ENCODE peak calls at places on chromosomes 2 and 18, in ten cellular contexts. One of them, this sample, is unnamed.

GRCh38 chr18:3931013-3931315 is 481.0 kb downstream of the TGIF1 start:
- DNase-seq in CD8-positive, alpha-beta T cell: no peak
- DNase-seq in activated naive CD8-positive, alpha-beta T cell treated with anti-CD3 and anti-CD28 coated beads, Interleukin-2, amount 50 U/mL, for 16 hours: no peak
- DNase-seq in tibial nerve: no peak
- DNase-seq in activated CD4-positive, alpha-beta T cell treated with anti-CD3 and anti-CD28 coated beads, Interleukin-2, amount 50 U/mL, for 1 hour: no peak
- DNase-seq in Daoy: no peak
- DNase-seq in naive B cell: no peak
- DNase-seq in left cardiac atrium: no peak
- DNase-seq in NCI-H2171: no peak
- DNase-seq in substantia nigra: no peak
- DNase-seq in this sample: no peak

GRCh38 chr2:64838817-64839216 is 150.4 kb upstream of the SLC1A4 start:
- DNase-seq in Daoy: peak
- DNase-seq in naive B cell: no peak
- DNase-seq in tibial nerve: no peak
- DNase-seq in activated CD4-positive, alpha-beta T cell treated with anti-CD3 and anti-CD28 coated beads, Interleukin-2, amount 50 U/mL, for 1 hour: no peak
- DNase-seq in substantia nigra: no peak
- DNase-seq in CD8-positive, alpha-beta T cell: no peak
- DNase-seq in activated naive CD8-positive, alpha-beta T cell treated with anti-CD3 and anti-CD28 coated beads, Interleukin-2, amount 50 U/mL, for 16 hours: no peak
- DNase-seq in left cardiac atrium: peak
- DNase-seq in NCI-H2171: no peak
- DNase-seq in this sample: peak

GRCh38 chr2:216287251-216287650 is 85.0 kb downstream of the MARCHF4 start:
- DNase-seq in CD8-positive, alpha-beta T cell: no peak
- DNase-seq in activated CD4-positive, alpha-beta T cell treated with anti-CD3 and anti-CD28 coated beads, Interleukin-2, amount 50 U/mL, for 1 hour: no peak
- DNase-seq in activated naive CD8-positive, alpha-beta T cell treated with anti-CD3 and anti-CD28 coated beads, Interleukin-2, amount 50 U/mL, for 16 hours: no peak
- DNase-seq in substantia nigra: no peak
- DNase-seq in naive B cell: no peak
- DNase-seq in tibial nerve: no peak
- DNase-seq in NCI-H2171: no peak
- DNase-seq in left cardiac atrium: no peak
- DNase-seq in Daoy: peak
- DNase-seq in this sample: no peak

GRCh38 chr2:175742367-175742766 is 259.7 kb downstream of the LNPK start:
- DNase-seq in Daoy: peak
- DNase-seq in activated CD4-positive, alpha-beta T cell treated with anti-CD3 and anti-CD28 coated beads, Interleukin-2, amount 50 U/mL, for 1 hour: no peak
- DNase-seq in naive B cell: no peak
- DNase-seq in tibial nerve: no peak
- DNase-seq in activated naive CD8-positive, alpha-beta T cell treated with anti-CD3 and anti-CD28 coated beads, Interleukin-2, amount 50 U/mL, for 16 hours: no peak
- DNase-seq in CD8-positive, alpha-beta T cell: no peak
- DNase-seq in NCI-H2171: no peak
- DNase-seq in substantia nigra: no peak
- DNase-seq in left cardiac atrium: no peak
- DNase-seq in this sample: peak

GRCh38 chr2:121489284-121489683 is 41.4 kb upstream of the RNU4ATAC start:
- DNase-seq in left cardiac atrium: no peak
- DNase-seq in activated CD4-positive, alpha-beta T cell treated with anti-CD3 and anti-CD28 coated beads, Interleukin-2, amount 50 U/mL, for 1 hour: no peak
- DNase-seq in tibial nerve: no peak
- DNase-seq in CD8-positive, alpha-beta T cell: no peak
- DNase-seq in NCI-H2171: no peak
- DNase-seq in activated naive CD8-positive, alpha-beta T cell treated with anti-CD3 and anti-CD28 coated beads, Interleukin-2, amount 50 U/mL, for 16 hours: no peak
- DNase-seq in Daoy: no peak
- DNase-seq in substantia nigra: no peak
- DNase-seq in naive B cell: no peak
- DNase-seq in this sample: peak

GRCh38 chr18:28588884-28589549 is 412.1 kb upstream of the CDH2 start:
- DNase-seq in CD8-positive, alpha-beta T cell: no peak
- DNase-seq in naive B cell: no peak
- DNase-seq in substantia nigra: no peak
- DNase-seq in activated CD4-positive, alpha-beta T cell treated with anti-CD3 and anti-CD28 coated beads, Interleukin-2, amount 50 U/mL, for 1 hour: no peak
- DNase-seq in Daoy: no peak
- DNase-seq in left cardiac atrium: no peak
- DNase-seq in tibial nerve: no peak
- DNase-seq in NCI-H2171: no peak
- DNase-seq in activated naive CD8-positive, alpha-beta T cell treated with anti-CD3 and anti-CD28 coated beads, Interleukin-2, amount 50 U/mL, for 16 hours: no peak
- DNase-seq in this sample: peak

GRCh38 chr2:150485871-150486538 is 1.5 kb downstream of the RND3 start:
- DNase-seq in Daoy: peak
- DNase-seq in left cardiac atrium: peak
- DNase-seq in CD8-positive, alpha-beta T cell: no peak
- DNase-seq in NCI-H2171: peak
- DNase-seq in activated CD4-positive, alpha-beta T cell treated with anti-CD3 and anti-CD28 coated beads, Interleukin-2, amount 50 U/mL, for 1 hour: no peak
- DNase-seq in tibial nerve: peak
- DNase-seq in naive B cell: no peak
- DNase-seq in substantia nigra: no peak
- DNase-seq in activated naive CD8-positive, alpha-beta T cell treated with anti-CD3 and anti-CD28 coated beads, Interleukin-2, amount 50 U/mL, for 16 hours: no peak
- DNase-seq in this sample: peak

GRCh38 chr2:10286216-10287037 is 16.3 kb upstream of the HPCAL1 start:
- DNase-seq in activated CD4-positive, alpha-beta T cell treated with anti-CD3 and anti-CD28 coated beads, Interleukin-2, amount 50 U/mL, for 1 hour: no peak
- DNase-seq in CD8-positive, alpha-beta T cell: no peak
- DNase-seq in substantia nigra: peak
- DNase-seq in left cardiac atrium: no peak
- DNase-seq in activated naive CD8-positive, alpha-beta T cell treated with anti-CD3 and anti-CD28 coated beads, Interleukin-2, amount 50 U/mL, for 16 hours: no peak
- DNase-seq in tibial nerve: no peak
- DNase-seq in NCI-H2171: no peak
- DNase-seq in naive B cell: no peak
- DNase-seq in Daoy: no peak
- DNase-seq in this sample: no peak

GRCh38 chr18:24631238-24632025 is 171.0 kb downstream of the HRH4 start:
- DNase-seq in activated CD4-positive, alpha-beta T cell treated with anti-CD3 and anti-CD28 coated beads, Interleukin-2, amount 50 U/mL, for 1 hour: no peak
- DNase-seq in left cardiac atrium: peak
- DNase-seq in CD8-positive, alpha-beta T cell: no peak
- DNase-seq in Daoy: peak
- DNase-seq in NCI-H2171: no peak
- DNase-seq in activated naive CD8-positive, alpha-beta T cell treated with anti-CD3 and anti-CD28 coated beads, Interleukin-2, amount 50 U/mL, for 16 hours: no peak
- DNase-seq in substantia nigra: no peak
- DNase-seq in naive B cell: no peak
- DNase-seq in tibial nerve: no peak
- DNase-seq in this sample: peak

GRCh38 chr2:18430996-18431748 is 129.3 kb downstream of the RDH14 start:
- DNase-seq in Daoy: no peak
- DNase-seq in left cardiac atrium: no peak
- DNase-seq in CD8-positive, alpha-beta T cell: no peak
- DNase-seq in substantia nigra: no peak
- DNase-seq in activated naive CD8-positive, alpha-beta T cell treated with anti-CD3 and anti-CD28 coated beads, Interleukin-2, amount 50 U/mL, for 16 hours: no peak
- DNase-seq in tibial nerve: no peak
- DNase-seq in NCI-H2171: no peak
- DNase-seq in naive B cell: no peak
- DNase-seq in activated CD4-positive, alpha-beta T cell treated with anti-CD3 and anti-CD28 coated beads, Interleukin-2, amount 50 U/mL, for 1 hour: no peak
- DNase-seq in this sample: no peak

GRCh38 chr2:161552015-161552414 is 72.2 kb upstream of the SLC4A10 start:
- DNase-seq in left cardiac atrium: no peak
- DNase-seq in tibial nerve: no peak
- DNase-seq in activated naive CD8-positive, alpha-beta T cell treated with anti-CD3 and anti-CD28 coated beads, Interleukin-2, amount 50 U/mL, for 16 hours: no peak
- DNase-seq in substantia nigra: no peak
- DNase-seq in Daoy: no peak
- DNase-seq in naive B cell: no peak
- DNase-seq in NCI-H2171: no peak
- DNase-seq in activated CD4-positive, alpha-beta T cell treated with anti-CD3 and anti-CD28 coated beads, Interleukin-2, amount 50 U/mL, for 1 hour: no peak
- DNase-seq in CD8-positive, alpha-beta T cell: no peak
- DNase-seq in this sample: no peak

GRCh38 chr2:129906861-129907235 is 72.6 kb upstream of the RAB6C start:
- DNase-seq in left cardiac atrium: no peak
- DNase-seq in tibial nerve: no peak
- DNase-seq in naive B cell: no peak
- DNase-seq in activated naive CD8-positive, alpha-beta T cell treated with anti-CD3 and anti-CD28 coated beads, Interleukin-2, amount 50 U/mL, for 16 hours: no peak
- DNase-seq in NCI-H2171: no peak
- DNase-seq in substantia nigra: no peak
- DNase-seq in CD8-positive, alpha-beta T cell: peak
- DNase-seq in Daoy: no peak
- DNase-seq in activated CD4-positive, alpha-beta T cell treated with anti-CD3 and anti-CD28 coated beads, Interleukin-2, amount 50 U/mL, for 1 hour: no peak
- DNase-seq in this sample: no peak

GRCh38 chr2:239688840-239689239 is 288.0 kb upstream of the HDAC4 start:
- DNase-seq in substantia nigra: no peak
- DNase-seq in left cardiac atrium: no peak
- DNase-seq in Daoy: no peak
- DNase-seq in NCI-H2171: no peak
- DNase-seq in CD8-positive, alpha-beta T cell: no peak
- DNase-seq in tibial nerve: no peak
- DNase-seq in activated naive CD8-positive, alpha-beta T cell treated with anti-CD3 and anti-CD28 coated beads, Interleukin-2, amount 50 U/mL, for 16 hours: no peak
- DNase-seq in activated CD4-positive, alpha-beta T cell treated with anti-CD3 and anti-CD28 coated beads, Interleukin-2, amount 50 U/mL, for 1 hour: no peak
- DNase-seq in naive B cell: no peak
- DNase-seq in this sample: no peak

GRCh38 chr18:58242435-58242834 is 198.4 kb downstream of the NEDD4L start:
- DNase-seq in NCI-H2171: no peak
- DNase-seq in naive B cell: no peak
- DNase-seq in substantia nigra: no peak
- DNase-seq in activated CD4-positive, alpha-beta T cell treated with anti-CD3 and anti-CD28 coated beads, Interleukin-2, amount 50 U/mL, for 1 hour: no peak
- DNase-seq in activated naive CD8-positive, alpha-beta T cell treated with anti-CD3 and anti-CD28 coated beads, Interleukin-2, amount 50 U/mL, for 16 hours: no peak
- DNase-seq in Daoy: no peak
- DNase-seq in left cardiac atrium: no peak
- DNase-seq in tibial nerve: no peak
- DNase-seq in CD8-positive, alpha-beta T cell: no peak
- DNase-seq in this sample: no peak

GRCh38 chr2:30225131-30225762 is 6.1 kb upstream of the LBH start:
- DNase-seq in substantia nigra: no peak
- DNase-seq in CD8-positive, alpha-beta T cell: peak
- DNase-seq in naive B cell: peak
- DNase-seq in Daoy: peak
- DNase-seq in activated CD4-positive, alpha-beta T cell treated with anti-CD3 and anti-CD28 coated beads, Interleukin-2, amount 50 U/mL, for 1 hour: peak
- DNase-seq in tibial nerve: peak
- DNase-seq in left cardiac atrium: no peak
- DNase-seq in NCI-H2171: peak
- DNase-seq in activated naive CD8-positive, alpha-beta T cell treated with anti-CD3 and anti-CD28 coated beads, Interleukin-2, amount 50 U/mL, for 16 hours: no peak
- DNase-seq in this sample: peak

GRCh38 chr2:196592331-196592911 is 47.1 kb upstream of the CCDC150 start:
- DNase-seq in Daoy: peak
- DNase-seq in tibial nerve: no peak
- DNase-seq in substantia nigra: peak
- DNase-seq in left cardiac atrium: peak
- DNase-seq in NCI-H2171: peak
- DNase-seq in activated naive CD8-positive, alpha-beta T cell treated with anti-CD3 and anti-CD28 coated beads, Interleukin-2, amount 50 U/mL, for 16 hours: no peak
- DNase-seq in naive B cell: no peak
- DNase-seq in activated CD4-positive, alpha-beta T cell treated with anti-CD3 and anti-CD28 coated beads, Interleukin-2, amount 50 U/mL, for 1 hour: no peak
- DNase-seq in CD8-positive, alpha-beta T cell: no peak
- DNase-seq in this sample: peak

GRCh38 chr18:8942021-8942908 is 160.2 kb upstream of the NDUFV2 start:
- DNase-seq in NCI-H2171: no peak
- DNase-seq in CD8-positive, alpha-beta T cell: no peak
- DNase-seq in tibial nerve: no peak
- DNase-seq in Daoy: no peak
- DNase-seq in substantia nigra: no peak
- DNase-seq in activated CD4-positive, alpha-beta T cell treated with anti-CD3 and anti-CD28 coated beads, Interleukin-2, amount 50 U/mL, for 1 hour: no peak
- DNase-seq in left cardiac atrium: no peak
- DNase-seq in activated naive CD8-positive, alpha-beta T cell treated with anti-CD3 and anti-CD28 coated beads, Interleukin-2, amount 50 U/mL, for 16 hours: no peak
- DNase-seq in naive B cell: no peak
- DNase-seq in this sample: no peak

GRCh38 chr2:240898108-240898730 is 2.3 kb upstream of the MAB21L4 start:
- DNase-seq in left cardiac atrium: peak
- DNase-seq in tibial nerve: no peak
- DNase-seq in substantia nigra: no peak
- DNase-seq in CD8-positive, alpha-beta T cell: no peak
- DNase-seq in activated CD4-positive, alpha-beta T cell treated with anti-CD3 and anti-CD28 coated beads, Interleukin-2, amount 50 U/mL, for 1 hour: no peak
- DNase-seq in Daoy: no peak
- DNase-seq in NCI-H2171: no peak
- DNase-seq in naive B cell: no peak
- DNase-seq in activated naive CD8-positive, alpha-beta T cell treated with anti-CD3 and anti-CD28 coated beads, Interleukin-2, amount 50 U/mL, for 16 hours: no peak
- DNase-seq in this sample: no peak

GRCh38 chr2:240777416-240778212 is 42.4 kb downstream of the KIF1A start:
- DNase-seq in naive B cell: no peak
- DNase-seq in CD8-positive, alpha-beta T cell: no peak
- DNase-seq in tibial nerve: no peak
- DNase-seq in left cardiac atrium: no peak
- DNase-seq in activated naive CD8-positive, alpha-beta T cell treated with anti-CD3 and anti-CD28 coated beads, Interleukin-2, amount 50 U/mL, for 16 hours: no peak
- DNase-seq in activated CD4-positive, alpha-beta T cell treated with anti-CD3 and anti-CD28 coated beads, Interleukin-2, amount 50 U/mL, for 1 hour: no peak
- DNase-seq in Daoy: no peak
- DNase-seq in substantia nigra: no peak
- DNase-seq in NCI-H2171: no peak
- DNase-seq in this sample: no peak

GRCh38 chr2:219645631-219646527 is 18.4 kb downstream of the SLC4A3 start:
- DNase-seq in activated CD4-positive, alpha-beta T cell treated with anti-CD3 and anti-CD28 coated beads, Interleukin-2, amount 50 U/mL, for 1 hour: no peak
- DNase-seq in NCI-H2171: no peak
- DNase-seq in tibial nerve: no peak
- DNase-seq in CD8-positive, alpha-beta T cell: no peak
- DNase-seq in Daoy: peak
- DNase-seq in naive B cell: no peak
- DNase-seq in left cardiac atrium: peak
- DNase-seq in activated naive CD8-positive, alpha-beta T cell treated with anti-CD3 and anti-CD28 coated beads, Interleukin-2, amount 50 U/mL, for 16 hours: no peak
- DNase-seq in substantia nigra: no peak
- DNase-seq in this sample: peak

GRCh38 chr2:39435974-39436591 is 1.0 kb downstream of the MAP4K3 start:
- DNase-seq in activated CD4-positive, alpha-beta T cell treated with anti-CD3 and anti-CD28 coated beads, Interleukin-2, amount 50 U/mL, for 1 hour: no peak
- DNase-seq in naive B cell: no peak
- DNase-seq in Daoy: peak
- DNase-seq in substantia nigra: no peak
- DNase-seq in NCI-H2171: peak
- DNase-seq in left cardiac atrium: no peak
- DNase-seq in activated naive CD8-positive, alpha-beta T cell treated with anti-CD3 and anti-CD28 coated beads, Interleukin-2, amount 50 U/mL, for 16 hours: no peak
- DNase-seq in CD8-positive, alpha-beta T cell: no peak
- DNase-seq in tibial nerve: peak
- DNase-seq in this sample: peak

GRCh38 chr18:1092228-1092627 is 187.6 kb downstream of the ADCYAP1 start:
- DNase-seq in NCI-H2171: no peak
- DNase-seq in CD8-positive, alpha-beta T cell: no peak
- DNase-seq in naive B cell: no peak
- DNase-seq in tibial nerve: no peak
- DNase-seq in activated naive CD8-positive, alpha-beta T cell treated with anti-CD3 and anti-CD28 coated beads, Interleukin-2, amount 50 U/mL, for 16 hours: no peak
- DNase-seq in activated CD4-positive, alpha-beta T cell treated with anti-CD3 and anti-CD28 coated beads, Interleukin-2, amount 50 U/mL, for 1 hour: no peak
- DNase-seq in substantia nigra: no peak
- DNase-seq in Daoy: no peak
- DNase-seq in left cardiac atrium: no peak
- DNase-seq in this sample: no peak

GRCh38 chr2:196459539-196459938 is 180.0 kb upstream of the CCDC150 start:
- DNase-seq in left cardiac atrium: no peak
- DNase-seq in NCI-H2171: no peak
- DNase-seq in substantia nigra: no peak
- DNase-seq in Daoy: peak
- DNase-seq in tibial nerve: no peak
- DNase-seq in activated naive CD8-positive, alpha-beta T cell treated with anti-CD3 and anti-CD28 coated beads, Interleukin-2, amount 50 U/mL, for 16 hours: no peak
- DNase-seq in activated CD4-positive, alpha-beta T cell treated with anti-CD3 and anti-CD28 coated beads, Interleukin-2, amount 50 U/mL, for 1 hour: no peak
- DNase-seq in CD8-positive, alpha-beta T cell: no peak
- DNase-seq in naive B cell: no peak
- DNase-seq in this sample: peak

GRCh38 chr2:105652014-105652796 is 92.5 kb upstream of the NCK2 start:
- DNase-seq in naive B cell: no peak
- DNase-seq in left cardiac atrium: no peak
- DNase-seq in CD8-positive, alpha-beta T cell: no peak
- DNase-seq in substantia nigra: no peak
- DNase-seq in NCI-H2171: no peak
- DNase-seq in tibial nerve: no peak
- DNase-seq in activated CD4-positive, alpha-beta T cell treated with anti-CD3 and anti-CD28 coated beads, Interleukin-2, amount 50 U/mL, for 1 hour: no peak
- DNase-seq in Daoy: no peak
- DNase-seq in activated naive CD8-positive, alpha-beta T cell treated with anti-CD3 and anti-CD28 coated beads, Interleukin-2, amount 50 U/mL, for 16 hours: no peak
- DNase-seq in this sample: no peak

GRCh38 chr2:185689906-185690539 is 48.6 kb upstream of the FSIP2 start:
- DNase-seq in Daoy: no peak
- DNase-seq in left cardiac atrium: no peak
- DNase-seq in activated naive CD8-positive, alpha-beta T cell treated with anti-CD3 and anti-CD28 coated beads, Interleukin-2, amount 50 U/mL, for 16 hours: no peak
- DNase-seq in activated CD4-positive, alpha-beta T cell treated with anti-CD3 and anti-CD28 coated beads, Interleukin-2, amount 50 U/mL, for 1 hour: no peak
- DNase-seq in tibial nerve: no peak
- DNase-seq in naive B cell: no peak
- DNase-seq in CD8-positive, alpha-beta T cell: no peak
- DNase-seq in NCI-H2171: no peak
- DNase-seq in substantia nigra: no peak
- DNase-seq in this sample: no peak

GRCh38 chr2:160368988-160369935 is 124.3 kb downstream of the RBMS1 start:
- DNase-seq in Daoy: peak
- DNase-seq in activated naive CD8-positive, alpha-beta T cell treated with anti-CD3 and anti-CD28 coated beads, Interleukin-2, amount 50 U/mL, for 16 hours: no peak
- DNase-seq in CD8-positive, alpha-beta T cell: no peak
- DNase-seq in left cardiac atrium: no peak
- DNase-seq in substantia nigra: no peak
- DNase-seq in activated CD4-positive, alpha-beta T cell treated with anti-CD3 and anti-CD28 coated beads, Interleukin-2, amount 50 U/mL, for 1 hour: no peak
- DNase-seq in NCI-H2171: no peak
- DNase-seq in tibial nerve: no peak
- DNase-seq in naive B cell: no peak
- DNase-seq in this sample: peak

GRCh38 chr2:240216197-240216596 is 75.7 kb upstream of the OTOS start:
- DNase-seq in naive B cell: no peak
- DNase-seq in activated CD4-positive, alpha-beta T cell treated with anti-CD3 and anti-CD28 coated beads, Interleukin-2, amount 50 U/mL, for 1 hour: no peak
- DNase-seq in left cardiac atrium: no peak
- DNase-seq in CD8-positive, alpha-beta T cell: no peak
- DNase-seq in activated naive CD8-positive, alpha-beta T cell treated with anti-CD3 and anti-CD28 coated beads, Interleukin-2, amount 50 U/mL, for 16 hours: no peak
- DNase-seq in tibial nerve: no peak
- DNase-seq in NCI-H2171: no peak
- DNase-seq in Daoy: no peak
- DNase-seq in substantia nigra: no peak
- DNase-seq in this sample: no peak